ENCODE peak calls at places on chromosomes 3 and 15, in nine cellular contexts. B, K, A, G, V, N, Z, L and D are unnamed samples.
A peak's percentile ranks its signal among the peaks of the same experiment; 100 is the strongest.

GRCh38 chr3:105979961-105980360 is 111.1 kb upstream of the CBLB start:
- DNase-seq in B (no peak), V (peak; percentile 12), N (no peak), A (no peak), L (no peak), G (no peak), K (no peak), Z (no peak), D (no peak)

GRCh38 chr15:93047621-93048425 is 41.2 kb downstream of the RGMA start:
- DNase-seq in K (no peak), G (peak; percentile 13), V (no peak), B (no peak), N (no peak), Z (no peak), A (no peak), L (no peak), D (no peak)

GRCh38 chr3:173078525-173078924 is 62.5 kb downstream of the SPATA16 start:
- DNase-seq in B (no peak), G (no peak), L (no peak), V (no peak), N (no peak), K (no peak), Z (no peak), A (no peak), D (no peak)

GRCh38 chr15:26081758-26082068 is 218.6 kb upstream of the ATP10A start:
- DNase-seq in A (peak; percentile 28), Z (peak; percentile 15), G (no peak), B (no peak), N (no peak), K (no peak), V (no peak), L (no peak), D (no peak)

GRCh38 chr3:45462522-45463262 is 74.3 kb downstream of the LARS2 start:
- DNase-seq in V (no peak), B (no peak), L (peak; percentile 37), N (no peak), A (no peak), K (peak; percentile 45), Z (no peak), G (no peak), D (no peak)

GRCh38 chr3:159236306-159236705 is 434.5 kb downstream of the MFSD1 start:
- DNase-seq in V (no peak), A (no peak), G (no peak), K (peak; percentile 41), Z (peak; percentile 10), N (no peak), B (no peak), L (no peak), D (no peak)

GRCh38 chr3:88141458-88142083 is 8.2 kb upstream of the C3orf38 start:
- DNase-seq in A (no peak), K (peak; percentile 77), L (no peak), N (no peak), V (peak; percentile 41), Z (no peak), B (no peak), G (no peak), D (no peak)

GRCh38 chr15:80982839-80983238 is 6.8 kb downstream of the MESD start:
- DNase-seq in G (no peak), N (no peak), B (no peak), L (no peak), K (no peak), Z (no peak), V (no peak), A (no peak), D (no peak)

GRCh38 chr3:44439499-44440295 is 37.8 kb downstream of the ZNF445 start:
- DNase-seq in N (peak; percentile 82), A (no peak), L (peak; percentile 77), V (no peak), B (no peak), K (no peak), Z (peak; percentile 74), G (peak; percentile 93), D (no peak)

GRCh38 chr3:13543251-13543650 is 5.7 kb upstream of the FBLN2 start:
- DNase-seq in V (peak; percentile 43), N (peak; percentile 73), A (no peak), L (no peak), K (peak; percentile 97), G (no peak), Z (no peak), B (no peak), D (no peak)

GRCh38 chr3:117104792-117105191 is 395.2 kb downstream of the TUSC7 start:
- DNase-seq in N (no peak), V (no peak), Z (no peak), K (no peak), L (no peak), G (no peak), B (no peak), A (peak; percentile 80), D (no peak)

GRCh38 chr3:4587061-4587837 is 94.1 kb downstream of the ITPR1 start:
- DNase-seq in G (no peak), K (peak; percentile 17), B (no peak), L (no peak), V (no peak), Z (no peak), N (no peak), A (no peak), D (no peak)

GRCh38 chr3:71309342-71309741 is 274.2 kb downstream of the FOXP1 start:
- DNase-seq in B (no peak), Z (no peak), V (no peak), A (no peak), K (peak; percentile 31), G (no peak), L (no peak), N (no peak), D (no peak)

GRCh38 chr3:152419748-152420147 is 151.0 kb downstream of the MBNL1 start:
- DNase-seq in A (no peak), N (no peak), Z (no peak), V (no peak), L (no peak), G (no peak), K (no peak), B (no peak), D (no peak)

GRCh38 chr15:32818758-32819405 is 101.1 kb downstream of the GREM1 start:
- DNase-seq in B (peak; percentile 10), K (peak; percentile 70), L (no peak), Z (no peak), N (peak; percentile 32), V (no peak), A (no peak), G (no peak), D (no peak)

GRCh38 chr3:33796137-33796536 is 2.3 kb upstream of the PDCD6IP start:
- DNase-seq in B (no peak), K (no peak), G (no peak), A (no peak), Z (no peak), N (no peak), L (no peak), V (no peak), D (no peak)
- TF ChIP-seq EZH2phosphoT487 in B (no peak), K (no peak), G (no peak), A (no peak), Z (no peak), N (no peak), L (no peak), V (no peak), D (no peak)

GRCh38 chr15:27175479-27176153 is 204.6 kb downstream of the GABRG3 start:
- DNase-seq in G (no peak), A (peak; percentile 53), L (no peak), B (no peak), K (no peak), V (no peak), Z (no peak), N (no peak), D (no peak)
- TF ChIP-seq EZH2phosphoT487 in G (no peak), A (no peak), L (no peak), B (no peak), K (no peak), V (no peak), Z (no peak), N (no peak), D (no peak)

DNA sequence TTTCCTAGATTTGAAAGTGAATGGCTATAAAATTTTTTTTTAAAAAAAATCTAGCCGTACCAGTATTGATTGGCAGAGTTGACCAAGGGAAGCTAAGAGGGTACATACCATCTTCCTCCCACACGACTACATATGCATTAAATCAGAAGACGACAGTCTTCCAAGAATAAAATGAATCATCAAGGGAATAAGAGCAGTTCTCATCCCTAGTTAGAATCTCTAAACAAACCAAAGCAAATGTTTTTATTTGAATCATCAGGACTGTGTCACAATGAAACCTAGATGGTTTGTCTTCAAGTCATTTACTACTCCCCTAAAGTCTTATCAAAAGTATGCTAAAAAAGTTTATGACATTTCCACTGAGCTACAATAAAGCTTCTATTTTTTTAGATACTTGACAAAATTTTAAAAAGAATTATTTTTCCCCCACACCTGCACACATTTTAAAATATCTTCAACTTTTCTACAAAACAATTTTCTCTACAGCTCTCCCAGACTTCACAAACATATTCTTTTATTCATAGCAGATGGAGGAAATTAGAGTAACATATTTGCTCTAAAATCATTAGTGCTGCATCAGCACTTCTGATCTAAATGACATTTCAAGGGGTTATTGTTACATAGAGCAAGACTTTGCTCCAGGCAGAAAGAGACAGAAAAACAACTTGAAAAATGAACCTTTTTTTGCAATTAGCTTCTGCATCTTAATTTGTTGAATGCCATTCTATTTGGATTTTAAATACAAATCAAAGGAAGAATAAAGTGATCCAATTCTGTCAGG is 547.1 kb downstream of the FHIT start:
- DNase-seq in Z (no peak), A (no peak), G (no peak), B (no peak), K (peak; percentile 69), V (peak; percentile 61), L (no peak), N (no peak), D (no peak)
- TF ChIP-seq EZH2phosphoT487 in Z (no peak), A (no peak), G (no peak), B (no peak), K (no peak), V (no peak), L (no peak), N (no peak), D (no peak)

GRCh38 chr3:196072313-196072712 is 9.6 kb downstream of the TFRC start:
- DNase-seq in B (no peak), V (no peak), A (no peak), G (no peak), L (no peak), K (no peak), N (no peak), Z (no peak), D (no peak)

GRCh38 chr3:196075013-196075412 is 6.9 kb downstream of the TFRC start:
- DNase-seq in B (no peak), K (no peak), V (no peak), A (no peak), G (no peak), Z (no peak), N (no peak), L (no peak), D (no peak)

GRCh38 chr3:196073188-196073838 is 8.6 kb downstream of the TFRC start:
- DNase-seq in K (peak; percentile 65), A (peak; percentile 83), L (peak; percentile 76), G (peak; percentile 73), N (peak; percentile 74), B (peak; percentile 78), V (peak; percentile 74), Z (peak; percentile 77), D (peak; percentile 35)

GRCh38 chr3:196080517-196080841 is 1.4 kb downstream of the TFRC start:
- DNase-seq in K (no peak), Z (no peak), B (no peak), V (peak; percentile 12), A (no peak), G (no peak), L (no peak), N (no peak), D (no peak)

DNA sequence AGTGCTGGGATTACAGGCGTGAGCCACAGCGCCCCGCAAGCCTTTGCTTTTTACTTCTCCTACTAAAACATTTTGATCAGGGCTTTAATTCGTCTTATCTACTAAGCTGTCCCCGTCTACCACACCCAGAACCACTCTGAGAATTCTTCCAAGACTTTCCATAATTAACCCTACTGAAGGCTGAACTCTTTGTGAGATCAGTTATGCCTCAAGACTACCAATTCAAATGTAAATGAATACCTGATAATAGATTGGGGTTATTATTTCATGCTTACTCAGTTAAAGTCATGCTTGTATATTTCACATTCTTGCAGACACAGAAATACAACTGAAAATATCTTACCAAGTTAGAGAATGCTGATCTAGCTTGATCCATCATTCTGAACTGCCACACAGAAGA is 5.2 kb downstream of the TFRC start:
- DNase-seq in K (no peak), V (no peak), G (no peak), N (no peak), L (no peak), A (no peak), B (no peak), Z (no peak), D (no peak)
- TF ChIP-seq EZH2phosphoT487 in K (no peak), V (no peak), G (no peak), N (no peak), L (no peak), A (no peak), B (no peak), Z (no peak), D (no peak)